ENCODE peak calls at places on chromosomes 13 and 19, in seven cellular contexts. F is coronary artery; Y is endothelial cell of umbilical vein; U is stimulated activated naive CD4-positive, alpha-beta T cell; C is stimulated activated CD8-positive, alpha-beta memory T cell treated with anti-CD3 and anti-CD28 coated beads, Interleukin-7, amount 100 ng/mL, for 1 hour; P is GM04503; M is stimulated activated CD4-positive, alpha-beta T cell treated with anti-CD3 and anti-CD28 coated beads, Interleukin-2, amount 100 ng/mL, for 48 hours. Z is an unnamed sample.

GRCh38 chr19:54430306-54431254 is 15.3 kb downstream of the TTYH1 start:
- DNase-seq in C (no peak), M (peak; percentile 56), Y (peak; percentile 49), P (no peak), F (no peak), U (peak; percentile 5), Z (peak; percentile 94)

GRCh38 chr19:58317481-58318072 is 9.2 kb upstream of the ZSCAN22 start:
- DNase-seq in C (no peak), P (no peak), M (no peak), Y (peak; percentile 38), F (no peak), U (no peak), Z (no peak)

GRCh38 chr13:102039264-102039663 is 362.6 kb downstream of the FGF14 start:
- DNase-seq in Y (no peak), P (no peak), M (no peak), U (no peak), F (no peak), C (no peak), Z (no peak)

GRCh38 chr13:74479124-74479523 is 344.9 kb upstream of the KLF12 start:
- DNase-seq in U (no peak), M (no peak), P (no peak), C (no peak), Y (no peak), F (no peak), Z (no peak)

GRCh38 chr19:6062961-6063575 is 47.2 kb downstream of the RFX2 start:
- DNase-seq in Y (no peak), M (no peak), U (no peak), F (peak; percentile 76), P (no peak), C (no peak), Z (no peak)

GRCh38 chr19:41755328-41755913 is at the start of gene CEACAM6:
- DNase-seq in Y (no peak), M (no peak), F (no peak), C (no peak), U (no peak), P (no peak), Z (no peak)

GRCh38 chr19:4267101-4267900 is 11.8 kb upstream of the SHD start:
- DNase-seq in C (peak; percentile 20), M (peak; percentile 70), Y (peak; percentile 26), F (no peak), P (no peak), U (peak; percentile 28), Z (peak; percentile 61)

GRCh38 chr19:10120538-10121198 is 969 bp upstream of the EIF3G start:
- DNase-seq in F (no peak), U (no peak), M (no peak), Y (peak; percentile 40), P (peak; percentile 87), C (no peak), Z (no peak)

GRCh38 chr13:113151745-113152707 is 6.4 kb upstream of the PROZ start:
- DNase-seq in F (peak; percentile 73), P (peak; percentile 22), M (no peak), U (no peak), C (no peak), Y (no peak), Z (no peak)

GRCh38 chr19:30349131-30349730 is 23.0 kb upstream of the ZNF536 start:
- DNase-seq in C (no peak), F (no peak), U (no peak), P (no peak), Y (no peak), M (no peak), Z (no peak)

GRCh38 chr19:56139847-56140582 is 1.1 kb upstream of the ZNF444 start:
- DNase-seq in Y (no peak), C (no peak), P (no peak), U (no peak), F (no peak), M (no peak), Z (no peak)

GRCh38 chr19:41367848-41368301 is 3.9 kb upstream of the B9D2 start:
- DNase-seq in C (no peak), U (no peak), M (no peak), F (no peak), P (peak; percentile 91), Y (peak; percentile 82), Z (no peak)

GRCh38 chr13:79225487-79226232 is 180.4 kb downstream of the RBM26 start:
- DNase-seq in P (no peak), F (no peak), M (no peak), U (no peak), C (no peak), Y (no peak), Z (no peak)

GRCh38 chr19:54470991-54471782 is 1.9 kb downstream of the CDC42EP5 start:
- DNase-seq in U (no peak), C (no peak), M (no peak), F (no peak), P (no peak), Y (peak; percentile 67), Z (no peak)

GRCh38 chr13:34933349-34933748 is 8.7 kb upstream of the NBEA start:
- DNase-seq in Y (no peak), U (no peak), C (no peak), F (no peak), M (no peak), P (no peak), Z (no peak)

GRCh38 chr13:49300716-49301589 is 53.2 kb downstream of the CDADC1 start:
- DNase-seq in P (no peak), Y (peak; percentile 70), M (peak; percentile 39), F (no peak), U (peak; percentile 56), C (peak; percentile 19), Z (no peak)

GRCh38 chr19:9427941-9428340 is 7.4 kb downstream of the ZNF266 start:
- DNase-seq in F (no peak), M (no peak), Y (no peak), U (no peak), C (no peak), P (no peak), Z (no peak)

GRCh38 chr19:1265611-1266115 is 3.5 kb upstream of the CIRBP start:
- DNase-seq in M (no peak), F (peak; percentile 93), U (no peak), P (peak; percentile 64), C (no peak), Y (peak; percentile 38), Z (no peak)

GRCh38 chr19:45217193-45217956 is 27.8 kb downstream of the EXOC3L2 start:
- DNase-seq in C (no peak), Y (no peak), P (no peak), F (no peak), U (no peak), M (no peak), Z (no peak)

GRCh38 chr19:51142119-51142518 is at the start of gene SIGLEC7:
- DNase-seq in M (no peak), P (no peak), C (no peak), F (peak; percentile 69), Y (no peak), U (no peak), Z (no peak)

GRCh38 chr13:47484564-47484963 is 516.5 kb downstream of the SUCLA2 start:
- DNase-seq in C (no peak), P (peak; percentile 58), M (no peak), U (no peak), Y (no peak), F (no peak), Z (no peak)

GRCh38 chr19:43723588-43723987 is 7.7 kb downstream of the IRGC start:
- DNase-seq in M (no peak), U (no peak), C (no peak), P (no peak), Y (no peak), F (no peak), Z (no peak)

GRCh38 chr13:109166807-109167206 is 537.4 kb downstream of the MYO16 start:
- DNase-seq in Y (no peak), F (no peak), U (no peak), P (no peak), M (no peak), C (no peak), Z (no peak)

GRCh38 chr13:93172109-93172508 is 54.5 kb upstream of the GPC6 start:
- DNase-seq in U (no peak), C (no peak), M (no peak), P (no peak), F (no peak), Y (no peak), Z (no peak)

GRCh38 chr19:15636026-15636425 is 4.7 kb upstream of the CYP4F3 start:
- DNase-seq in C (no peak), Y (no peak), U (no peak), P (no peak), M (no peak), F (no peak), Z (no peak)

GRCh38 chr13:62879071-62879470 is 1463.4 kb upstream of the PCDH20 start:
- DNase-seq in P (peak; percentile 13), F (no peak), U (no peak), M (no peak), Y (no peak), C (no peak), Z (no peak)

GRCh38 chr19:16795042-16795441 is 34.2 kb upstream of the SIN3B start:
- DNase-seq in M (no peak), F (no peak), P (no peak), U (no peak), Y (no peak), C (no peak), Z (no peak)

GRCh38 chr19:51688665-51689571 is 4.2 kb upstream of the SPACA6 start:
- DNase-seq in M (no peak), P (peak; percentile 83), Y (peak; percentile 92), F (peak; percentile 97), U (no peak), C (no peak), Z (no peak)

GRCh38 chr19:54373781-54374266 is 9.1 kb upstream of the LAIR1 start:
- DNase-seq in U (no peak), F (no peak), M (no peak), C (no peak), Y (no peak), P (no peak), Z (no peak)

GRCh38 chr19:15498910-15499309 is 9.4 kb upstream of the CYP4F22 start:
- DNase-seq in F (no peak), P (no peak), C (no peak), M (no peak), Y (no peak), U (no peak), Z (no peak)

GRCh38 chr19:16571283-16571682 is 932 bp downstream of the SLC35E1 start:
- DNase-seq in Y (peak; percentile 21), U (no peak), F (no peak), M (no peak), C (no peak), P (no peak), Z (no peak)

GRCh38 chr19:23273022-23273593 is 22.9 kb upstream of the ZNF724 start:
- DNase-seq in F (no peak), U (no peak), Y (no peak), M (no peak), C (no peak), P (no peak), Z (no peak)

GRCh38 chr13:100344544-100344943 is 244.0 kb downstream of the GGACT start:
- DNase-seq in P (no peak), Y (no peak), U (no peak), F (no peak), C (no peak), M (no peak), Z (no peak)

GRCh38 chr19:36097036-36097435 is 13.9 kb upstream of the OVOL3 start:
- DNase-seq in P (no peak), F (no peak), M (no peak), C (no peak), U (no peak), Y (peak; percentile 11), Z (no peak)

GRCh38 chr13:111530137-111530536 is 209.7 kb downstream of the TEX29 start:
- DNase-seq in C (no peak), P (no peak), U (no peak), M (no peak), F (peak; percentile 54), Y (no peak), Z (no peak)

Z was measured in H1.